ENCODE peak calls at places on chromosomes 4 and X, in nine cellular contexts. C, H, I, Y, O, F, P, N and X are unnamed samples.
A peak's percentile ranks its signal among the peaks of the same experiment; 100 is the strongest.

GRCh38 chr4:77697860-77698599 is 92.4 kb downstream of the CXCL13 start:
- DNase-seq in F (no peak), I (no peak), N (peak; percentile 27), O (no peak), C (peak; percentile 65), Y (peak; percentile 30), P (no peak), H (peak; percentile 10), X (no peak)

GRCh38 chr4:139853309-139853708 is 187.7 kb downstream of the MGST2 start:
- DNase-seq in I (no peak), Y (peak; percentile 97), H (no peak), O (no peak), N (peak; percentile 60), F (no peak), C (no peak), P (no peak), X (no peak)

GRCh38 chr4:4488405-4489404 is 53.1 kb downstream of the STX18 start:
- DNase-seq in N (peak; percentile 63), Y (peak; percentile 45), P (peak; percentile 25), C (peak; percentile 80), I (peak; percentile 70), F (peak; percentile 56), H (peak; percentile 44), O (peak; percentile 79), X (peak; percentile 69)

GRCh38 chr4:125315571-125316390 is 1.0 kb downstream of the FAT4 start:
- DNase-seq in O (peak; percentile 80), P (no peak), N (no peak), Y (peak; percentile 24), I (no peak), F (no peak), H (peak; percentile 18), C (peak; percentile 53), X (no peak)

GRCh38 chr4:121238461-121238860 is 74.3 kb upstream of the TNIP3 start:
- DNase-seq in O (no peak), Y (no peak), C (no peak), F (no peak), I (no peak), H (no peak), P (no peak), N (no peak), X (no peak)

GRCh38 chr4:86279247-86279960 is 80.4 kb downstream of the MAPK10 start:
- DNase-seq in P (no peak), O (no peak), N (no peak), C (no peak), I (no peak), H (no peak), Y (no peak), F (no peak), X (no peak)

GRCh38 chr4:53863731-53864130 is 200.7 kb downstream of the CHIC2 start:
- DNase-seq in I (no peak), F (no peak), C (no peak), P (no peak), H (no peak), O (no peak), Y (peak; percentile 37), N (no peak), X (no peak)

GRCh38 chr4:139872274-139872673 is 206.7 kb downstream of the MGST2 start:
- DNase-seq in P (peak; percentile 82), F (no peak), I (peak; percentile 60), H (no peak), N (no peak), C (peak; percentile 83), O (no peak), Y (no peak), X (no peak)

GRCh38 chrX:129654652-129655546 is at the start of gene APLN:
- DNase-seq in P (no peak), N (no peak), F (no peak), Y (peak; percentile 76), I (no peak), C (peak; percentile 35), H (no peak), O (peak; percentile 56), X (peak; percentile 37)

GRCh38 chr4:164892018-164892417 is 15.0 kb downstream of the APELA start:
- DNase-seq in P (no peak), Y (no peak), F (no peak), H (no peak), C (no peak), I (no peak), N (no peak), O (no peak), X (no peak)

GRCh38 chrX:16022580-16023170 is 100.7 kb upstream of the GRPR start:
- DNase-seq in Y (no peak), O (no peak), N (no peak), C (peak; percentile 58), I (no peak), H (peak; percentile 5), P (no peak), F (no peak), X (no peak)

GRCh38 chr4:848307-848691 is 22.4 kb upstream of the CPLX1 start:
- DNase-seq in Y (no peak), F (no peak), I (no peak), C (no peak), H (no peak), P (no peak), N (no peak), O (peak; percentile 10), X (no peak)

GRCh38 chrX:102126863-102127262 is 1.4 kb downstream of the TCEAL2 start:
- DNase-seq in N (no peak), O (no peak), Y (no peak), P (no peak), I (no peak), H (no peak), F (no peak), C (no peak), X (no peak)

GRCh38 chr4:150960818-150961217 is 54.3 kb downstream of the LRBA start:
- DNase-seq in I (no peak), F (peak; percentile 34), P (no peak), Y (no peak), C (peak; percentile 13), N (no peak), H (peak; percentile 15), O (peak; percentile 59), X (peak; percentile 59)

GRCh38 chr4:110498420-110498819 is 22.5 kb downstream of the ENPEP start:
- DNase-seq in P (no peak), I (no peak), C (no peak), Y (no peak), O (no peak), F (no peak), N (no peak), H (no peak), X (no peak)

GRCh38 chr4:168440442-168441264 is 39.6 kb downstream of the DDX60L start:
- DNase-seq in N (no peak), C (peak; percentile 6), H (peak; percentile 77), F (no peak), Y (no peak), P (no peak), I (no peak), O (no peak), X (no peak)

GRCh38 chr4:88187766-88188165 is 29.3 kb upstream of the ABCG2 start:
- DNase-seq in N (no peak), P (no peak), O (no peak), Y (no peak), C (no peak), H (no peak), I (no peak), F (no peak), X (no peak)

GRCh38 chr4:1208970-1209704 is 36.8 kb upstream of the SPON2 start:
- DNase-seq in P (no peak), F (no peak), Y (no peak), I (no peak), N (no peak), C (no peak), O (no peak), H (no peak), X (no peak)

GRCh38 chrX:22652596-22652995 is 347.2 kb upstream of the DDX53 start:
- DNase-seq in Y (peak; percentile 4), F (no peak), P (no peak), C (peak; percentile 2), I (no peak), O (peak; percentile 11), H (no peak), N (no peak), X (no peak)

GRCh38 chr4:55458164-55458563 is 62.4 kb downstream of the TMEM165 start:
- DNase-seq in O (no peak), N (no peak), P (no peak), F (no peak), H (no peak), Y (no peak), C (peak; percentile 21), I (no peak), X (no peak)

GRCh38 chr4:112296949-112297483 is at the start of gene ALPK1:
- DNase-seq in N (no peak), Y (no peak), C (peak; percentile 89), I (peak; percentile 82), O (no peak), P (peak; percentile 96), H (peak; percentile 71), F (no peak), X (peak; percentile 69)

GRCh38 chr4:159765402-159765801 is 662.5 kb downstream of the RAPGEF2 start:
- DNase-seq in I (no peak), C (no peak), Y (no peak), O (no peak), F (no peak), N (no peak), H (no peak), P (no peak), X (no peak)

GRCh38 chr4:149465941-149466340 is 349.7 kb downstream of the IQCM start:
- DNase-seq in P (no peak), I (no peak), O (no peak), H (no peak), Y (no peak), C (peak; percentile 34), N (no peak), F (no peak), X (no peak)

GRCh38 chr4:148283665-148284064 is 158.5 kb downstream of the NR3C2 start:
- DNase-seq in O (no peak), I (no peak), C (no peak), Y (no peak), P (no peak), F (no peak), N (no peak), H (no peak), X (no peak)

GRCh38 chr4:37243722-37244582 is 591 bp upstream of the NWD2 start:
- DNase-seq in O (peak; percentile 57), H (no peak), C (no peak), Y (no peak), P (no peak), I (no peak), N (peak; percentile 8), F (no peak), X (no peak)

GRCh38 chr4:13102344-13102743 is 381.8 kb downstream of the RAB28 start:
- DNase-seq in O (no peak), H (no peak), P (no peak), Y (no peak), N (no peak), F (no peak), C (no peak), I (no peak), X (no peak)

GRCh38 chr4:109424093-109424818 is 9.4 kb upstream of the SEC24B start:
- DNase-seq in C (no peak), O (no peak), F (no peak), I (no peak), N (no peak), Y (no peak), H (no peak), P (no peak), X (peak; percentile 20)

GRCh38 chr4:41880840-41881831 is 54.1 kb upstream of the TMEM33 start:
- DNase-seq in P (no peak), C (no peak), O (peak; percentile 46), H (no peak), I (no peak), Y (no peak), F (no peak), N (no peak), X (no peak)